ENCODE peak calls at places on chromosomes 4 and X, in six cellular contexts. F is T-cell; P is adipocyte; U is stimulated activated CD4-positive, alpha-beta T cell treated with anti-CD3 and anti-CD28 coated beads, Interleukin-15, amount 100 ng/mL, for 1 hour; W is fibroblast of pulmonary artery; I is activated CD4-positive, alpha-beta T cell treated with anti-CD3 and anti-CD28 coated beads, Interleukin-2, amount 10 ng/mL, durations not matched to agents 24 days and 14 days. B is an unnamed sample.

GRCh38 chrX:136780738-136781137 is at the start of gene ARHGEF6:
- DNase-seq in F (peak), P (no peak), U (no peak), W (no peak), I (peak), B (peak)

GRCh38 chr4:16727218-16727617 is 171.2 kb downstream of the LDB2 start:
- DNase-seq in F (no peak), P (no peak), U (no peak), W (no peak), I (no peak), B (no peak)

GRCh38 chr4:157172011-157172410 is 48.5 kb upstream of the GRIA2 start:
- DNase-seq in F (no peak), P (peak), U (no peak), W (peak), I (no peak), B (no peak)

GRCh38 chr4:163941221-163941865 is 446.9 kb downstream of the TMA16 start:
- DNase-seq in F (no peak), P (no peak), U (no peak), W (no peak), I (no peak), B (no peak)

GRCh38 chrX:19334945-19335626 is 8.6 kb upstream of the PDHA1 start:
- DNase-seq in F (no peak), P (no peak), U (no peak), W (peak), I (peak), B (peak)

GRCh38 chr4:38674206-38675144 is 10.5 kb downstream of the KLF3 start:
- DNase-seq in F (no peak), P (no peak), U (no peak), W (peak), I (peak), B (no peak)

GRCh38 chrX:72100051-72100755 is 31.5 kb downstream of the RTL5 start:
- DNase-seq in F (no peak), P (no peak), U (no peak), W (no peak), I (no peak), B (no peak)

GRCh38 chr4:41661447-41662076 is 87.0 kb downstream of the PHOX2B start:
- DNase-seq in F (peak), P (peak), U (no peak), W (peak), I (peak), B (peak)

GRCh38 chr4:182242793-182243192 is 409 bp upstream of the TENM3 start:
- DNase-seq in F (no peak), P (peak), U (no peak), W (peak), I (no peak), B (no peak)

GRCh38 chr4:115562506-115562905 is 449.1 kb upstream of the NDST4 start:
- DNase-seq in F (no peak), P (no peak), U (no peak), W (no peak), I (no peak), B (no peak)

GRCh38 chr4:138500869-138501268 is 258.7 kb upstream of the SLC7A11 start:
- DNase-seq in F (no peak), P (no peak), U (no peak), W (no peak), I (no peak), B (no peak)

GRCh38 chr4:8705161-8706145 is 112.9 kb downstream of the CPZ start:
- DNase-seq in F (no peak), P (no peak), U (no peak), W (no peak), I (no peak), B (no peak)

GRCh38 chr4:126364290-126364978 is 1049.7 kb downstream of the FAT4 start:
- DNase-seq in F (no peak), P (peak), U (no peak), W (peak), I (no peak), B (no peak)

GRCh38 chrX:2692221-2693122 is 1.4 kb downstream of the CD99 start:
- DNase-seq in F (no peak), P (peak), U (no peak), W (peak), I (peak), B (no peak)

GRCh38 chr4:151994429-151994828 is 233.6 kb upstream of the GATB start:
- DNase-seq in F (no peak), P (no peak), U (no peak), W (no peak), I (no peak), B (no peak)

GRCh38 chr4:26936284-26937065 is 75.8 kb downstream of the STIM2 start:
- DNase-seq in F (no peak), P (no peak), U (no peak), W (peak), I (no peak), B (no peak)

GRCh38 chr4:168449740-168450442 is 30.4 kb downstream of the DDX60L start:
- DNase-seq in F (no peak), P (no peak), U (no peak), W (peak), I (peak), B (no peak)

GRCh38 chr4:161916010-161916409 is 247.8 kb downstream of the FSTL5 start:
- DNase-seq in F (no peak), P (no peak), U (no peak), W (no peak), I (no peak), B (no peak)

GRCh38 chrX:115372026-115372610 is 82.6 kb downstream of the LUZP4 start:
- DNase-seq in F (no peak), P (peak), U (no peak), W (peak), I (no peak), B (no peak)

GRCh38 chr4:156734965-156735895 is 236.4 kb downstream of the PDGFC start:
- DNase-seq in F (no peak), P (peak), U (no peak), W (no peak), I (no peak), B (no peak)

GRCh38 chr4:61200195-61200990 is at the start of gene ADGRL3:
- DNase-seq in F (no peak), P (peak), U (no peak), W (peak), I (no peak), B (no peak)

GRCh38 chrX:153662266-153662665 is 11.3 kb downstream of the PNCK start:
- DNase-seq in F (peak), P (peak), U (peak), W (peak), I (peak), B (no peak)

GRCh38 chr4:106803107-106803506 is 233.0 kb downstream of the DKK2 start:
- DNase-seq in F (no peak), P (peak), U (no peak), W (peak), I (no peak), B (no peak)

GRCh38 chr4:148849581-148849980 is 407.4 kb upstream of the NR3C2 start:
- DNase-seq in F (no peak), P (no peak), U (no peak), W (no peak), I (no peak), B (no peak)

B was measured in AML-193.